ENCODE peak calls at places on chromosome 2, in five cellular contexts. One of them, this sample, is unnamed.
A peak's percentile ranks its signal among the peaks of the same experiment; 100 is the strongest.

GRCh38 chr2:184596819-184597411 is 1.4 kb upstream of the ZNF804A start:
- DNase-seq in left ventricle myocardium superior: no peak
- DNase-seq in amniotic stem cell: peak; percentile 35
- DNase-seq in cardiac fibroblast: peak; percentile 44
- DNase-seq in IMR-90: peak; percentile 81
- DNase-seq in this sample: peak; percentile 1

GRCh38 chr2:130928385-130928784 is 91.7 kb downstream of the ARHGEF4 start:
- DNase-seq in left ventricle myocardium superior: no peak
- DNase-seq in amniotic stem cell: no peak
- DNase-seq in cardiac fibroblast: no peak
- DNase-seq in IMR-90: no peak
- DNase-seq in this sample: no peak

GRCh38 chr2:29233428-29233827 is 118.2 kb downstream of the CLIP4 start:
- DNase-seq in left ventricle myocardium superior: no peak
- DNase-seq in amniotic stem cell: no peak
- DNase-seq in cardiac fibroblast: no peak
- DNase-seq in IMR-90: no peak
- DNase-seq in this sample: no peak

GRCh38 chr2:192082121-192082520 is 112.6 kb downstream of the TMEFF2 start:
- DNase-seq in left ventricle myocardium superior: no peak
- DNase-seq in amniotic stem cell: no peak
- DNase-seq in cardiac fibroblast: no peak
- DNase-seq in IMR-90: no peak
- DNase-seq in this sample: no peak

GRCh38 chr2:109057686-109058085 is 68.7 kb upstream of the EDAR start:
- DNase-seq in left ventricle myocardium superior: no peak
- DNase-seq in amniotic stem cell: no peak
- DNase-seq in cardiac fibroblast: no peak
- DNase-seq in IMR-90: no peak
- DNase-seq in this sample: no peak

GRCh38 chr2:235900631-235901030 is 267.6 kb downstream of the GBX2 start:
- DNase-seq in left ventricle myocardium superior: no peak
- DNase-seq in amniotic stem cell: no peak
- DNase-seq in cardiac fibroblast: peak; percentile 17
- DNase-seq in IMR-90: peak; percentile 41
- DNase-seq in this sample: no peak

GRCh38 chr2:43047187-43047780 is 179.1 kb downstream of the ZFP36L2 start:
- DNase-seq in left ventricle myocardium superior: no peak
- DNase-seq in amniotic stem cell: no peak
- DNase-seq in cardiac fibroblast: no peak
- DNase-seq in IMR-90: no peak
- DNase-seq in this sample: no peak

GRCh38 chr2:210502997-210503621 is 26.6 kb upstream of the LANCL1 start:
- DNase-seq in left ventricle myocardium superior: no peak
- DNase-seq in amniotic stem cell: peak; percentile 37
- DNase-seq in cardiac fibroblast: peak; percentile 71
- DNase-seq in IMR-90: peak; percentile 49
- DNase-seq in this sample: no peak

GRCh38 chr2:41869542-41870256 is 178.1 kb upstream of the PKDCC start:
- DNase-seq in left ventricle myocardium superior: peak; percentile 87
- DNase-seq in amniotic stem cell: peak; percentile 18
- DNase-seq in cardiac fibroblast: peak; percentile 71
- DNase-seq in IMR-90: peak; percentile 55
- DNase-seq in this sample: no peak

GRCh38 chr2:241811952-241812729 is 3.1 kb downstream of the NEU4 start:
- DNase-seq in left ventricle myocardium superior: no peak
- DNase-seq in amniotic stem cell: no peak
- DNase-seq in cardiac fibroblast: no peak
- DNase-seq in IMR-90: no peak
- DNase-seq in this sample: no peak

GRCh38 chr2:204754898-204755297 is 209.6 kb downstream of the PARD3B start:
- DNase-seq in left ventricle myocardium superior: no peak
- DNase-seq in amniotic stem cell: no peak
- DNase-seq in cardiac fibroblast: no peak
- DNase-seq in IMR-90: no peak
- DNase-seq in this sample: no peak

GRCh38 chr2:40957508-40957907 is 505.6 kb upstream of the SLC8A1 start:
- DNase-seq in left ventricle myocardium superior: no peak
- DNase-seq in amniotic stem cell: no peak
- DNase-seq in cardiac fibroblast: peak; percentile 75
- DNase-seq in IMR-90: peak; percentile 6
- DNase-seq in this sample: no peak

GRCh38 chr2:120400546-120400945 is 54.6 kb downstream of the INHBB start:
- DNase-seq in left ventricle myocardium superior: no peak
- DNase-seq in amniotic stem cell: no peak
- DNase-seq in cardiac fibroblast: no peak
- DNase-seq in IMR-90: no peak
- DNase-seq in this sample: no peak

GRCh38 chr2:156399950-156400703 is 36.1 kb upstream of the GPD2 start:
- DNase-seq in left ventricle myocardium superior: peak; percentile 90
- DNase-seq in amniotic stem cell: peak; percentile 52
- DNase-seq in cardiac fibroblast: no peak
- DNase-seq in IMR-90: peak; percentile 64
- DNase-seq in this sample: no peak